ENCODE peak calls at places on chromosomes 3 and 15, in nine cellular contexts. One of them, this sample, is unnamed.

GRCh38 chr3:126270145-126270811 is 86.9 kb downstream of the KLF15 start:
- DNase-seq in left ventricle myocardium inferior: peak; percentile 82
- DNase-seq in body of pancreas: peak; percentile 99
- DNase-seq in fibroblast of lung: peak; percentile 70
- DNase-seq in K562: no peak
- DNase-seq in GM23338: no peak
- DNase-seq in brain microvascular endothelial cell: no peak
- DNase-seq in tibial artery: peak; percentile 98
- DNase-seq in HCT116: no peak
- DNase-seq in this sample: peak; percentile 85

GRCh38 chr15:30896211-30896606 is 7.5 kb upstream of the FAN1 start:
- DNase-seq in left ventricle myocardium inferior: no peak
- DNase-seq in body of pancreas: no peak
- DNase-seq in fibroblast of lung: no peak
- DNase-seq in GM23338: no peak
- DNase-seq in tibial artery: no peak
- DNase-seq in brain microvascular endothelial cell: no peak
- DNase-seq in K562: no peak
- DNase-seq in HCT116: no peak
- DNase-seq in this sample: no peak

GRCh38 chr15:64247535-64247905 is 84.7 kb upstream of the PPIB start:
- DNase-seq in left ventricle myocardium inferior: no peak
- DNase-seq in fibroblast of lung: no peak
- DNase-seq in tibial artery: no peak
- DNase-seq in HCT116: no peak
- DNase-seq in GM23338: no peak
- DNase-seq in K562: no peak
- DNase-seq in brain microvascular endothelial cell: no peak
- DNase-seq in body of pancreas: no peak
- DNase-seq in this sample: no peak

GRCh38 chr3:54093849-54094248 is 28.5 kb upstream of the CACNA2D3 start:
- DNase-seq in K562: no peak
- DNase-seq in HCT116: no peak
- DNase-seq in body of pancreas: no peak
- DNase-seq in tibial artery: no peak
- DNase-seq in brain microvascular endothelial cell: no peak
- DNase-seq in fibroblast of lung: no peak
- DNase-seq in GM23338: no peak
- DNase-seq in left ventricle myocardium inferior: no peak
- DNase-seq in this sample: no peak

GRCh38 chr15:68774120-68774519 is 46.6 kb downstream of the ANP32A start:
- DNase-seq in body of pancreas: no peak
- DNase-seq in fibroblast of lung: no peak
- DNase-seq in GM23338: no peak
- DNase-seq in brain microvascular endothelial cell: no peak
- DNase-seq in K562: no peak
- DNase-seq in HCT116: no peak
- DNase-seq in left ventricle myocardium inferior: no peak
- DNase-seq in tibial artery: no peak
- DNase-seq in this sample: no peak

GRCh38 chr3:196422976-196423781 is 9.0 kb downstream of the UBXN7 start:
- DNase-seq in tibial artery: no peak
- DNase-seq in brain microvascular endothelial cell: no peak
- DNase-seq in body of pancreas: peak; percentile 81
- DNase-seq in GM23338: no peak
- DNase-seq in left ventricle myocardium inferior: peak; percentile 89
- DNase-seq in fibroblast of lung: peak; percentile 36
- DNase-seq in HCT116: no peak
- DNase-seq in K562: no peak
- DNase-seq in this sample: no peak

GRCh38 chr3:106457278-106458210 is 588.7 kb upstream of the CBLB start:
- DNase-seq in tibial artery: peak; percentile 84
- DNase-seq in GM23338: no peak
- DNase-seq in brain microvascular endothelial cell: peak; percentile 82
- DNase-seq in body of pancreas: peak; percentile 21
- DNase-seq in K562: no peak
- DNase-seq in left ventricle myocardium inferior: peak; percentile 29
- DNase-seq in fibroblast of lung: peak; percentile 96
- DNase-seq in HCT116: no peak
- DNase-seq in this sample: no peak

GRCh38 chr3:186965141-186965879 is 35.0 kb downstream of the ST6GAL1 start:
- DNase-seq in GM23338: peak; percentile 64
- DNase-seq in left ventricle myocardium inferior: no peak
- DNase-seq in brain microvascular endothelial cell: no peak
- DNase-seq in HCT116: no peak
- DNase-seq in fibroblast of lung: peak; percentile 32
- DNase-seq in K562: no peak
- DNase-seq in tibial artery: peak; percentile 49
- DNase-seq in body of pancreas: no peak
- DNase-seq in this sample: no peak

GRCh38 chr3:106819445-106819844 is 557.8 kb upstream of the CCDC54 start:
- DNase-seq in left ventricle myocardium inferior: no peak
- DNase-seq in fibroblast of lung: no peak
- DNase-seq in K562: no peak
- DNase-seq in GM23338: no peak
- DNase-seq in body of pancreas: no peak
- DNase-seq in HCT116: no peak
- DNase-seq in brain microvascular endothelial cell: no peak
- DNase-seq in tibial artery: no peak
- DNase-seq in this sample: no peak

GRCh38 chr15:56249080-56249479 is 5.4 kb upstream of the RFX7 start:
- DNase-seq in tibial artery: no peak
- DNase-seq in GM23338: peak; percentile 93
- DNase-seq in HCT116: peak; percentile 59
- DNase-seq in body of pancreas: peak; percentile 14
- DNase-seq in K562: no peak
- DNase-seq in fibroblast of lung: peak; percentile 64
- DNase-seq in brain microvascular endothelial cell: peak; percentile 60
- DNase-seq in left ventricle myocardium inferior: no peak
- DNase-seq in this sample: no peak
- TF ChIP-seq CTCF in tibial artery: no peak
- TF ChIP-seq CTCF in GM23338: peak; percentile 73
- TF ChIP-seq CTCF in HCT116: peak; percentile 62
- TF ChIP-seq CTCF in body of pancreas: peak; percentile 20
- TF ChIP-seq CTCF in K562: peak; percentile 28
- TF ChIP-seq CTCF in fibroblast of lung: peak; percentile 37
- TF ChIP-seq CTCF in brain microvascular endothelial cell: peak; percentile 66
- TF ChIP-seq CTCF in left ventricle myocardium inferior: no peak
- TF ChIP-seq CTCF in this sample: no peak

GRCh38 chr3:49378249-49378899 is 20.2 kb upstream of the GPX1 start:
- DNase-seq in GM23338: no peak
- DNase-seq in brain microvascular endothelial cell: peak; percentile 93
- DNase-seq in tibial artery: peak; percentile 79
- DNase-seq in body of pancreas: peak; percentile 11
- DNase-seq in left ventricle myocardium inferior: peak; percentile 22
- DNase-seq in fibroblast of lung: peak; percentile 94
- DNase-seq in HCT116: no peak
- DNase-seq in K562: no peak
- DNase-seq in this sample: no peak
- H3K27ac ChIP-seq in GM23338: peak overlapping the region; percentile 32
- H3K27ac ChIP-seq in brain microvascular endothelial cell: peak overlapping the region; percentile 90
- H3K27ac ChIP-seq in tibial artery: no peak overlapping the region
- H3K27ac ChIP-seq in body of pancreas: no peak overlapping the region
- H3K27ac ChIP-seq in left ventricle myocardium inferior: no peak overlapping the region
- H3K27ac ChIP-seq in fibroblast of lung: peak overlapping the region; percentile 37
- H3K27ac ChIP-seq in HCT116: peak overlapping the region; percentile 45
- H3K27ac ChIP-seq in K562: no peak overlapping the region
- H3K27ac ChIP-seq in this sample: no peak overlapping the region

GRCh38 chr15:65804252-65804931 is 12.3 kb upstream of the DENND4A start:
- DNase-seq in GM23338: no peak
- DNase-seq in body of pancreas: no peak
- DNase-seq in K562: no peak
- DNase-seq in fibroblast of lung: no peak
- DNase-seq in left ventricle myocardium inferior: no peak
- DNase-seq in HCT116: no peak
- DNase-seq in brain microvascular endothelial cell: no peak
- DNase-seq in tibial artery: no peak
- DNase-seq in this sample: no peak
- H3K4me3 ChIP-seq in GM23338: no peak overlapping the region
- H3K4me3 ChIP-seq in body of pancreas: no peak overlapping the region
- H3K4me3 ChIP-seq in K562: no peak overlapping the region
- H3K4me3 ChIP-seq in fibroblast of lung: no peak overlapping the region
- H3K4me3 ChIP-seq in left ventricle myocardium inferior: no peak overlapping the region
- H3K4me3 ChIP-seq in HCT116: no peak overlapping the region
- H3K4me3 ChIP-seq in brain microvascular endothelial cell: no peak overlapping the region
- H3K4me3 ChIP-seq in tibial artery: no peak overlapping the region
- H3K4me3 ChIP-seq in this sample: no peak overlapping the region

GRCh38 chr3:121979246-121979645 is 42.8 kb downstream of the ILDR1 start:
- DNase-seq in HCT116: no peak
- DNase-seq in body of pancreas: no peak
- DNase-seq in GM23338: no peak
- DNase-seq in left ventricle myocardium inferior: no peak
- DNase-seq in fibroblast of lung: no peak
- DNase-seq in tibial artery: no peak
- DNase-seq in K562: no peak
- DNase-seq in brain microvascular endothelial cell: no peak
- DNase-seq in this sample: no peak

GRCh38 chr3:121970047-121970446 is 52.0 kb downstream of the ILDR1 start:
- DNase-seq in brain microvascular endothelial cell: no peak
- DNase-seq in tibial artery: no peak
- DNase-seq in body of pancreas: no peak
- DNase-seq in fibroblast of lung: peak; percentile 52
- DNase-seq in K562: no peak
- DNase-seq in left ventricle myocardium inferior: no peak
- DNase-seq in HCT116: no peak
- DNase-seq in GM23338: no peak
- DNase-seq in this sample: no peak

GRCh38 chr3:121976727-121977126 is 45.3 kb downstream of the ILDR1 start:
- DNase-seq in tibial artery: no peak
- DNase-seq in fibroblast of lung: no peak
- DNase-seq in HCT116: no peak
- DNase-seq in brain microvascular endothelial cell: no peak
- DNase-seq in K562: no peak
- DNase-seq in GM23338: no peak
- DNase-seq in left ventricle myocardium inferior: no peak
- DNase-seq in body of pancreas: no peak
- DNase-seq in this sample: no peak

GRCh38 chr3:121975702-121976302 is 46.2 kb downstream of the ILDR1 start:
- DNase-seq in HCT116: no peak
- DNase-seq in left ventricle myocardium inferior: no peak
- DNase-seq in brain microvascular endothelial cell: no peak
- DNase-seq in fibroblast of lung: no peak
- DNase-seq in body of pancreas: no peak
- DNase-seq in tibial artery: no peak
- DNase-seq in GM23338: no peak
- DNase-seq in K562: no peak
- DNase-seq in this sample: no peak

GRCh38 chr3:121974601-121975111 is 47.4 kb downstream of the ILDR1 start:
- DNase-seq in left ventricle myocardium inferior: no peak
- DNase-seq in GM23338: no peak
- DNase-seq in tibial artery: no peak
- DNase-seq in K562: no peak
- DNase-seq in brain microvascular endothelial cell: no peak
- DNase-seq in body of pancreas: no peak
- DNase-seq in HCT116: no peak
- DNase-seq in fibroblast of lung: peak; percentile 38
- DNase-seq in this sample: no peak
- TF ChIP-seq CTCF in left ventricle myocardium inferior: no peak
- TF ChIP-seq CTCF in GM23338: no peak
- TF ChIP-seq CTCF in tibial artery: no peak
- TF ChIP-seq CTCF in K562: no peak
- TF ChIP-seq CTCF in brain microvascular endothelial cell: no peak
- TF ChIP-seq CTCF in body of pancreas: no peak
- TF ChIP-seq CTCF in HCT116: no peak
- TF ChIP-seq CTCF in fibroblast of lung: no peak
- TF ChIP-seq CTCF in this sample: no peak

GRCh38 chr15:32817570-32817969 is 99.8 kb downstream of the GREM1 start:
- DNase-seq in left ventricle myocardium inferior: no peak
- DNase-seq in K562: no peak
- DNase-seq in GM23338: no peak
- DNase-seq in fibroblast of lung: no peak
- DNase-seq in HCT116: no peak
- DNase-seq in tibial artery: no peak
- DNase-seq in brain microvascular endothelial cell: no peak
- DNase-seq in body of pancreas: no peak
- DNase-seq in this sample: no peak

GRCh38 chr15:32822739-32823138 is 104.9 kb downstream of the GREM1 start:
- DNase-seq in brain microvascular endothelial cell: no peak
- DNase-seq in left ventricle myocardium inferior: no peak
- DNase-seq in fibroblast of lung: no peak
- DNase-seq in body of pancreas: no peak
- DNase-seq in tibial artery: no peak
- DNase-seq in K562: no peak
- DNase-seq in GM23338: no peak
- DNase-seq in HCT116: no peak
- DNase-seq in this sample: no peak

GRCh38 chr15:32818758-32819405 is 101.1 kb downstream of the GREM1 start:
- DNase-seq in left ventricle myocardium inferior: no peak
- DNase-seq in body of pancreas: no peak
- DNase-seq in GM23338: no peak
- DNase-seq in fibroblast of lung: peak; percentile 88
- DNase-seq in brain microvascular endothelial cell: no peak
- DNase-seq in tibial artery: no peak
- DNase-seq in HCT116: no peak
- DNase-seq in K562: no peak
- DNase-seq in this sample: no peak

GRCh38 chr15:32823750-32824149 is 105.9 kb downstream of the GREM1 start:
- DNase-seq in brain microvascular endothelial cell: no peak
- DNase-seq in fibroblast of lung: no peak
- DNase-seq in K562: no peak
- DNase-seq in body of pancreas: no peak
- DNase-seq in HCT116: no peak
- DNase-seq in left ventricle myocardium inferior: no peak
- DNase-seq in GM23338: no peak
- DNase-seq in tibial artery: no peak
- DNase-seq in this sample: no peak

DNA sequence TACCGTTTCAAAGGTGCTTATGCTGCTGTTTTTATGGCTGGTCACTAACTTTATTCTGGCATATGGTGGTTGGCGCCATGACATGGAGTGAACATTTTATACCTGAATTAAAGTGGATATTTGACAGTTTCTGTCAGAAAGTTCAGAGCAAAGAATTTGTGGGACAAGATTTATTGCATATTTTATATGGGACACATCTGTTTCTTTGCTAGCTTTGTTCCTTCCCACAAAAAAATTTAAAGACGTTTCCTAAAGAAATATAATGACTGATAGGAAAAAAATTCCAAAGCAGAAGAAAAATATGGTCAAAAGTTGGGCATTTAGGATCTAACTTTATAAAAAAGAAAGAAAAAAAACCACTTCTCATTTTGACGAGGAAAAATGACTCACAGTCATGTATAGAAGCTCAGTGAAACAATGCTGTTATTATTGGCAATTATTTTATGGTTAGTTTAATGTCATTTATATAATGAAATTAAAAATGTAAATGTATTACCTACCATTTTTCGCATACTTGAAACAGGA is 101.7 kb downstream of the GREM1 start:
- DNase-seq in tibial artery: no peak
- DNase-seq in body of pancreas: no peak
- DNase-seq in fibroblast of lung: peak; percentile 23
- DNase-seq in HCT116: no peak
- DNase-seq in K562: no peak
- DNase-seq in left ventricle myocardium inferior: no peak
- DNase-seq in GM23338: no peak
- DNase-seq in brain microvascular endothelial cell: no peak
- DNase-seq in this sample: no peak
- H3K27ac ChIP-seq in tibial artery: no peak overlapping the region
- H3K27ac ChIP-seq in body of pancreas: no peak overlapping the region
- H3K27ac ChIP-seq in fibroblast of lung: peak overlapping the region; percentile 59
- H3K27ac ChIP-seq in HCT116: no peak overlapping the region
- H3K27ac ChIP-seq in K562: no peak overlapping the region
- H3K27ac ChIP-seq in left ventricle myocardium inferior: no peak overlapping the region
- H3K27ac ChIP-seq in GM23338: no peak overlapping the region
- H3K27ac ChIP-seq in brain microvascular endothelial cell: peak overlapping the region; percentile 66
- H3K27ac ChIP-seq in this sample: no peak overlapping the region

This sample was measured in left lung.